ENCODE peak calls at places on chromosomes 16 and 17, in eight cellular contexts. R is psoas muscle; B is CD8-positive, alpha-beta memory T cell; I is MM.1S; V is body of pancreas; O is CD4-positive, alpha-beta memory T cell; D is aorta; Z is foreskin keratinocyte. Q is an unnamed sample. For H3K4me1, the result is how much of the 10 kb centered on the place peaks cover.

GRCh38 chr16:83137326-83137770 is 510.6 kb downstream of the CDH13 start:
- DNase-seq in D (no peak), O (peak), B (no peak), R (no peak), V (no peak), I (peak), Z (no peak), Q (no peak)

GRCh38 chr17:15279011-15279477 is 13.9 kb upstream of the PMP22 start:
- DNase-seq in I (no peak), R (no peak), D (no peak), O (no peak), Z (peak), B (no peak), V (no peak), Q (no peak)

GRCh38 chr17:21524211-21524591 is 148.0 kb downstream of the KCNJ12 start:
- DNase-seq in V (no peak), R (peak), Z (no peak), B (no peak), O (no peak), D (no peak), I (no peak), Q (no peak)

GRCh38 chr17:39625198-39625769 is 1.5 kb upstream of the PPP1R1B start:
- DNase-seq in B (no peak), Z (no peak), D (no peak), I (no peak), R (no peak), V (no peak), O (no peak), Q (no peak)

GRCh38 chr16:1993731-1994131 is 4.0 kb downstream of the SYNGR3 start:
- DNase-seq in I (no peak), R (peak), Z (peak), V (no peak), B (no peak), O (no peak), D (no peak), Q (peak)

GRCh38 chr17:15231851-15232516 is 33.1 kb downstream of the PMP22 start:
- DNase-seq in V (no peak), B (no peak), Z (no peak), D (no peak), R (no peak), O (no peak), I (no peak), Q (no peak)

GRCh38 chr17:27595208-27595607 is 35.8 kb upstream of the LGALS9 start:
- DNase-seq in V (no peak), R (no peak), D (peak), I (no peak), Z (no peak), O (no peak), B (no peak), Q (no peak)

GRCh38 chr17:79838541-79839274 is 532 bp downstream of the CBX4 start:
- DNase-seq in B (peak), R (peak), Z (peak), V (peak), O (peak), I (peak), D (peak), Q (peak)

GRCh38 chr17:40107266-40107980 is 7.0 kb upstream of the NR1D1 start:
- DNase-seq in O (peak), Z (no peak), D (no peak), B (peak), I (no peak), R (no peak), V (no peak), Q (no peak)

GRCh38 chr17:70629902-70630301 is 460.6 kb downstream of the KCNJ2 start:
- DNase-seq in D (no peak), I (no peak), B (no peak), R (no peak), V (no peak), Z (no peak), O (no peak), Q (no peak)

GRCh38 chr17:43546317-43547188 is at the start of gene ETV4:
- DNase-seq in B (peak), R (peak), I (peak), V (peak), D (peak), Z (peak), O (peak), Q (peak)

GRCh38 chr17:14095630-14096029 is 26.3 kb downstream of the COX10 start:
- DNase-seq in B (no peak), I (no peak), V (no peak), Z (no peak), O (no peak), R (no peak), D (no peak), Q (no peak)

GRCh38 chr16:27448531-27449433 is 46.8 kb downstream of the IL21R start:
- DNase-seq in R (no peak), B (no peak), I (no peak), Z (no peak), O (no peak), D (no peak), V (no peak), Q (no peak)
- H3K4me1 ChIP-seq in R (under half), B (half or more), I (under half), Z (under half), O (half or more), D (under half), V (under half), Q (under half)

GRCh38 chr16:87535855-87536794 is 43.3 kb upstream of the ZCCHC14 start:
- DNase-seq in B (no peak), R (no peak), V (no peak), D (no peak), I (no peak), O (no peak), Z (no peak), Q (no peak)
- H3K27ac ChIP-seq in B (no peak), R (no peak), V (no peak), D (no peak), I (no peak), O (no peak), Z (no peak), Q (no peak)

GRCh38 chr17:967122-967521 is 12.5 kb downstream of the NXN start:
- DNase-seq in Z (no peak), V (no peak), D (no peak), R (no peak), O (no peak), I (no peak), B (no peak), Q (no peak)

GRCh38 chr17:964881-965280 is 14.7 kb downstream of the NXN start:
- DNase-seq in B (no peak), Z (no peak), I (no peak), R (no peak), V (no peak), D (no peak), O (no peak), Q (no peak)

GRCh38 chr17:962166-962565 is 17.4 kb downstream of the NXN start:
- DNase-seq in I (no peak), V (no peak), O (no peak), R (no peak), B (no peak), Z (no peak), D (no peak), Q (no peak)

GRCh38 chr17:962650-963049 is 16.9 kb downstream of the NXN start:
- DNase-seq in B (no peak), O (no peak), R (no peak), I (no peak), V (no peak), Z (no peak), D (no peak), Q (no peak)

GRCh38 chr17:965311-965989 is 14.1 kb downstream of the NXN start:
- DNase-seq in I (no peak), R (no peak), D (no peak), O (no peak), B (no peak), Z (no peak), V (no peak), Q (no peak)
- H3K4me1 ChIP-seq in I (under half), R (under half), D (under half), O (under half), B (under half), Z (under half), V (under half), Q (under half)

DNA sequence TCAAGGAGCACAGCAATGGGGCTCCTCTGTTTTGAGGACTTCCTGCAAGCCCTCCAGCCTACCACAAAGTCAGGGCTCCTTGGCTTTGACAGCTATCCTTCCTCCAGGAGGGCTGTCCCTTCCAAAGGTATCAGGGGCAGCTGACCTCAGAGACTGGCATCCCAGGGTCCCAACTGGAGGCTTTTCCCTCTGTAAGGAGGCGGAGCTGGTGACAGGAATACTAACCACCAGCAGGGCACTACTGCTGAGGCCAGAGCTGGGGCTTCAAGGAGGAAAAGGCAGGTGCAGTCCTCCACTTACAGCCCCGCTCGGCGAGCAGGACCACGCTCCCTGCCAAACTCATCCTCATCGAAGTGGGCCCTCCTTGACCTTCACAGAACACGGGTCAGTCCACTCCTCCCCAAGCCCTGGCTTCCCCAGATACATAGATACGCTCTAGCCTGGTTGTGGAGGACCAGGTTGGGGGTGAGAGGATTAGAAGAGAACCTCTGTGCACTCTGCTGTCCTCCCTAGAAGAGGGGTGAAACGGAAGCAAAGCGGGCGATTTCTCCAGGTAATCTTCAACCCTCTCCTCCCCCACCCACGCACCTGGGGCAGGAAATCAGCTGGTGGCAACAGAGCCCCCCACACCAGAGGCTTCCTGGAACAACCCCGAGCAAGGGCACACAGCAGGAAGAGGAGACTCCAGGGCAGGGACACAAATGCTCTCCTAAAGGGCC is 20.5 kb downstream of the ST3GAL2 start:
- DNase-seq in D (no peak), Z (no peak), R (no peak), I (no peak), O (no peak), V (no peak), B (peak), Q (no peak)
- H3K27ac ChIP-seq in D (no peak), Z (no peak), R (no peak), I (peak), O (no peak), V (no peak), B (no peak), Q (no peak)

GRCh38 chr17:16911141-16911937 is 60.6 kb downstream of the TNFRSF13B start:
- DNase-seq in D (peak), I (no peak), R (no peak), B (peak), V (no peak), Z (no peak), O (peak), Q (peak)
- H3K4me1 ChIP-seq in D (under half), I (under half), R (under half), B (under half), V (under half), Z (under half), O (under half), Q (under half)

GRCh38 chr17:29734640-29735039 is 111.9 kb upstream of the CORO6 start:
- DNase-seq in B (no peak), V (no peak), O (no peak), Z (no peak), R (no peak), D (no peak), I (no peak), Q (no peak)

GRCh38 chr17:29732209-29732608 is 109.5 kb upstream of the CORO6 start:
- DNase-seq in R (no peak), Z (no peak), B (no peak), V (no peak), D (no peak), O (no peak), I (no peak), Q (no peak)

GRCh38 chr17:29731589-29731929 is 108.8 kb upstream of the CORO6 start:
- DNase-seq in B (no peak), V (no peak), O (no peak), R (no peak), I (no peak), Z (no peak), D (no peak), Q (no peak)

GRCh38 chr17:29733151-29733550 is 110.4 kb upstream of the CORO6 start:
- DNase-seq in B (no peak), R (no peak), O (no peak), I (no peak), V (no peak), D (no peak), Z (no peak), Q (no peak)

GRCh38 chr17:29732613-29733012 is 109.9 kb upstream of the CORO6 start:
- DNase-seq in V (no peak), Z (peak), O (no peak), B (no peak), R (no peak), D (no peak), I (no peak), Q (no peak)
- H3K27ac ChIP-seq in V (no peak), Z (peak), O (no peak), B (no peak), R (peak), D (no peak), I (no peak), Q (no peak)

GRCh38 chr17:81940538-81941483 is 3.7 kb upstream of the PYCR1 start:
- DNase-seq in I (no peak), B (no peak), D (no peak), R (no peak), Z (no peak), V (peak), O (no peak), Q (no peak)
- H3K4me1 ChIP-seq in I (under half), B (under half), D (under half), R (under half), Z (under half), V (under half), O (under half), Q (under half)

Q was measured in lower lobe of right lung.